ENCODE peak calls at places on chromosome 7, in five cellular contexts. E is left ventricle myocardium inferior, O is mucosa of descending colon, B is brain microvascular endothelial cell, X is keratinocyte. L is an unnamed sample. For H3K36me3, the result is how much of the 10 kb centered on the place peaks cover.

GRCh38 chr7:41942468-41943097 is 239.7 kb upstream of the INHBA start:
- DNase-seq in E (no peak), O (peak), B (peak), X (no peak), L (no peak)

GRCh38 chr7:135800560-135800959 is 51.9 kb upstream of the FAM180A start:
- DNase-seq in E (no peak), O (no peak), B (peak), X (no peak), L (no peak)

GRCh38 chr7:132225216-132226030 is 350.8 kb downstream of the PLXNA4 start:
- DNase-seq in E (no peak), O (no peak), B (no peak), X (no peak), L (no peak)

GRCh38 chr7:100369105-100369504 is 4.2 kb upstream of the PILRA start:
- DNase-seq in E (peak), O (peak), B (no peak), X (no peak), L (peak)

GRCh38 chr7:18393465-18394118 is 102.0 kb upstream of the HDAC9 start:
- DNase-seq in E (no peak), O (no peak), B (no peak), X (no peak), L (no peak)

GRCh38 chr7:143042821-143043271 is 9.3 kb upstream of the OR6V1 start:
- DNase-seq in E (no peak), O (no peak), B (no peak), X (no peak), L (no peak)

GRCh38 chr7:130148561-130148960 is 56.6 kb downstream of the TMEM209 start:
- DNase-seq in E (no peak), O (no peak), B (no peak), X (no peak), L (no peak)

GRCh38 chr7:137628211-137628610 is 218.6 kb downstream of the DGKI start:
- DNase-seq in E (no peak), O (no peak), B (no peak), X (no peak), L (no peak)

GRCh38 chr7:97025983-97026704 is 1.5 kb upstream of the DLX5 start:
- DNase-seq in E (no peak), O (no peak), B (no peak), X (no peak), L (peak)

GRCh38 chr7:94149776-94150545 is 145.8 kb upstream of the BET1 start:
- DNase-seq in E (no peak), O (no peak), B (no peak), X (no peak), L (no peak)

GRCh38 chr7:79953130-79953529 is 181.5 kb upstream of the GNAI1 start:
- DNase-seq in E (no peak), O (no peak), B (no peak), X (no peak), L (no peak)

GRCh38 chr7:7352845-7353244 is 170.5 kb downstream of the C1GALT1 start:
- DNase-seq in E (no peak), O (no peak), B (no peak), X (no peak), L (no peak)

GRCh38 chr7:17507717-17508116 is 209.3 kb downstream of the AHR start:
- DNase-seq in E (no peak), O (no peak), B (no peak), X (no peak), L (no peak)

GRCh38 chr7:30598121-30598876 is 3.6 kb downstream of the GARS1 start:
- DNase-seq in E (no peak), O (no peak), B (no peak), X (no peak), L (no peak)

GRCh38 chr7:157612664-157613561 is 276.1 kb downstream of the DNAJB6 start:
- DNase-seq in E (peak), O (peak), B (peak), X (no peak), L (peak)

GRCh38 chr7:36309716-36310115 is 79.9 kb upstream of the ANLN start:
- DNase-seq in E (no peak), O (no peak), B (no peak), X (no peak), L (no peak)

GRCh38 chr7:13832346-13832745 is 157.1 kb downstream of the ETV1 start:
- DNase-seq in E (no peak), O (no peak), B (no peak), X (no peak), L (no peak)

GRCh38 chr7:28853834-28854749 is 104.0 kb downstream of the TRIL start:
- DNase-seq in E (peak), O (peak), B (peak), X (no peak), L (peak)

GRCh38 chr7:2260820-2261219 is 18.8 kb downstream of the NUDT1 start:
- DNase-seq in E (no peak), O (no peak), B (no peak), X (peak), L (peak)

GRCh38 chr7:153393666-153394065 is 634.1 kb downstream of the ACTR3B start:
- DNase-seq in E (no peak), O (no peak), B (no peak), X (no peak), L (no peak)

GRCh38 chr7:155581954-155582353 is 35.6 kb upstream of the CNPY1 start:
- DNase-seq in E (no peak), O (no peak), B (no peak), X (no peak), L (no peak)

GRCh38 chr7:80916770-80917681 is 1.8 kb downstream of the SEMA3C start:
- DNase-seq in E (no peak), O (no peak), B (peak), X (peak), L (no peak)

GRCh38 chr7:17939670-17940301 is 508 bp downstream of the SNX13 start:
- DNase-seq in E (peak), O (peak), B (peak), X (no peak), L (peak)

GRCh38 chr7:1998146-1998545 is 234.6 kb downstream of the MAD1L1 start:
- DNase-seq in E (no peak), O (peak), B (no peak), X (no peak), L (peak)

GRCh38 chr7:47724335-47724982 is 142.5 kb upstream of the TNS3 start:
- DNase-seq in E (no peak), O (no peak), B (peak), X (no peak), L (no peak)

GRCh38 chr7:103148131-103148993 is 537 bp downstream of the NAPEPLD start:
- DNase-seq in E (no peak), O (no peak), B (no peak), X (no peak), L (no peak)

GRCh38 chr7:32477649-32477980 is 12.6 kb downstream of the LSM5 start:
- DNase-seq in E (no peak), O (no peak), B (peak), X (no peak), L (no peak)

GRCh38 chr7:38411404-38411803 is 138.0 kb upstream of the TARP start:
- DNase-seq in E (no peak), O (no peak), B (peak), X (no peak), L (no peak)

GRCh38 chr7:102836206-102836938 is 76.4 kb upstream of the LRRC17 start:
- DNase-seq in E (no peak), O (no peak), B (peak), X (peak), L (no peak)

GRCh38 chr7:79781716-79782115 is 328.2 kb upstream of the MAGI2 start:
- DNase-seq in E (no peak), O (no peak), B (peak), X (no peak), L (no peak)

GRCh38 chr7:39453743-39454355 is 112.4 kb upstream of the YAE1 start:
- DNase-seq in E (no peak), O (no peak), B (peak), X (peak), L (no peak)

GRCh38 chr7:5417106-5418071 is 6.2 kb downstream of the TNRC18 start:
- DNase-seq in E (no peak), O (no peak), B (no peak), X (no peak), L (peak)

GRCh38 chr7:152133804-152134203 is 108.3 kb downstream of the GALNT11 start:
- DNase-seq in E (no peak), O (no peak), B (no peak), X (no peak), L (no peak)
- H3K36me3 ChIP-seq in E (half or more), O (under half), B (under half), X (under half), L (under half)

GRCh38 chr7:24880886-24881285 is 99.1 kb downstream of the OSBPL3 start:
- DNase-seq in E (no peak), O (no peak), B (no peak), X (no peak), L (no peak)

GRCh38 chr7:24882989-24883631 is 96.9 kb downstream of the OSBPL3 start:
- DNase-seq in E (peak), O (no peak), B (peak), X (no peak), L (no peak)

GRCh38 chr7:24877790-24878311 is 102.1 kb downstream of the OSBPL3 start:
- DNase-seq in E (no peak), O (no peak), B (no peak), X (no peak), L (no peak)

GRCh38 chr7:24881622-24882021 is 98.4 kb downstream of the OSBPL3 start:
- DNase-seq in E (no peak), O (no peak), B (no peak), X (no peak), L (no peak)

GRCh38 chr7:24879281-24879680 is 100.7 kb downstream of the OSBPL3 start:
- DNase-seq in E (no peak), O (no peak), B (no peak), X (no peak), L (no peak)
- H3K4me3 ChIP-seq in E (no peak), O (no peak), B (no peak), X (no peak), L (no peak)

GRCh38 chr7:73507556-73507955 is 14.5 kb downstream of the BAZ1B start:
- DNase-seq in E (no peak), O (no peak), B (no peak), X (no peak), L (no peak)

GRCh38 chr7:73504017-73504416 is 18.1 kb downstream of the BAZ1B start:
- DNase-seq in E (no peak), O (no peak), B (no peak), X (no peak), L (no peak)

GRCh38 chr7:73512018-73512780 is 9.9 kb downstream of the BAZ1B start:
- DNase-seq in E (no peak), O (no peak), B (peak), X (no peak), L (no peak)

GRCh38 chr7:73504920-73505319 is 17.2 kb downstream of the BAZ1B start:
- DNase-seq in E (no peak), O (no peak), B (no peak), X (no peak), L (no peak)

GRCh38 chr7:73509463-73509862 is 12.6 kb downstream of the BAZ1B start:
- DNase-seq in E (no peak), O (no peak), B (no peak), X (no peak), L (peak)
- H3K36me3 ChIP-seq in E (half or more), O (under half), B (half or more), X (under half), L (half or more)

GRCh38 chr7:95267754-95268153 is 56.6 kb downstream of the PON1 start:
- DNase-seq in E (no peak), O (no peak), B (no peak), X (no peak), L (no peak)
- H3K4me3 ChIP-seq in E (no peak), O (no peak), B (no peak), X (no peak), L (no peak)

GRCh38 chr7:149072438-149072775 is 18.1 kb downstream of the ZNF786 start:
- DNase-seq in E (no peak), O (no peak), B (no peak), X (no peak), L (no peak)

GRCh38 chr7:149074116-149074885 is 16.2 kb downstream of the ZNF786 start:
- DNase-seq in E (no peak), O (no peak), B (no peak), X (no peak), L (no peak)

GRCh38 chr7:149071641-149072437 is 18.7 kb downstream of the ZNF786 start:
- DNase-seq in E (peak), O (peak), B (no peak), X (no peak), L (peak)

GRCh38 chr7:149077594-149077993 is 12.9 kb downstream of the ZNF786 start:
- DNase-seq in E (no peak), O (no peak), B (no peak), X (no peak), L (no peak)

GRCh38 chr7:149075286-149075685 is 15.2 kb downstream of the ZNF786 start:
- DNase-seq in E (no peak), O (no peak), B (no peak), X (no peak), L (no peak)
- H3K36me3 ChIP-seq in E (under half), O (under half), B (under half), X (under half), L (under half)